ENCODE peak calls at places on chromosomes 3 and 15, in ten cellular contexts. W is GM13977, T is fibroblast of mammary gland, O is fibroblast of lung, H is neural crest cell, M is heart left ventricle, X is OCI-LY7, Z is PC-3, L is cardiac fibroblast, F is fibroblast of pulmonary artery. B is an unnamed sample.

GRCh38 chr3:104825116-104825515 is 541.6 kb upstream of the ALCAM start:
- DNase-seq in Z (no peak), O (peak), W (no peak), F (no peak), L (no peak), T (peak), H (no peak), M (no peak), X (no peak), B (peak)

GRCh38 chr15:72382146-72382545 is 6.3 kb upstream of the HEXA start:
- DNase-seq in F (peak), L (no peak), W (no peak), X (peak), M (no peak), O (no peak), T (no peak), H (no peak), Z (peak), B (no peak)

GRCh38 chr15:83107841-83108181 is 366 bp downstream of the TM6SF1 start:
- DNase-seq in M (no peak), L (no peak), T (no peak), W (no peak), X (peak), Z (no peak), O (no peak), H (no peak), F (no peak), B (no peak)

GRCh38 chr3:58398669-58399333 is 34.8 kb downstream of the PDHB start:
- DNase-seq in M (no peak), L (no peak), T (no peak), W (no peak), F (no peak), X (no peak), Z (no peak), H (no peak), O (no peak), B (no peak)

GRCh38 chr3:55235416-55235815 is 251.7 kb downstream of the WNT5A start:
- DNase-seq in X (no peak), L (no peak), W (no peak), M (no peak), T (no peak), H (no peak), O (no peak), Z (no peak), F (no peak), B (no peak)

GRCh38 chr3:10524270-10524669 is 18.9 kb upstream of the ATP2B2 start:
- DNase-seq in H (no peak), W (no peak), X (no peak), O (no peak), L (no peak), T (no peak), M (no peak), F (no peak), Z (no peak), B (no peak)

GRCh38 chr3:12993022-12993622 is 80.1 kb downstream of the IQSEC1 start:
- DNase-seq in M (no peak), O (no peak), T (no peak), L (no peak), H (no peak), F (no peak), X (no peak), W (no peak), Z (peak), B (no peak)

GRCh38 chr15:70584838-70585706 is 178.3 kb downstream of the UACA start:
- DNase-seq in H (peak), O (peak), F (no peak), L (no peak), Z (peak), W (peak), X (no peak), M (no peak), T (no peak), B (peak)

GRCh38 chr3:72259755-72260589 is 475.0 kb upstream of the PROK2 start:
- DNase-seq in M (no peak), H (no peak), T (peak), W (peak), O (no peak), L (peak), Z (no peak), F (no peak), X (no peak), B (no peak)

GRCh38 chr15:77720617-77721016 is 87.9 kb upstream of the LINGO1 start:
- DNase-seq in M (no peak), F (no peak), O (no peak), L (no peak), X (no peak), Z (no peak), W (no peak), T (no peak), H (no peak), B (peak)

GRCh38 chr3:124854027-124854426 is 33.1 kb downstream of the ITGB5 start:
- DNase-seq in Z (no peak), T (peak), O (peak), H (no peak), L (peak), F (no peak), M (no peak), W (no peak), X (no peak), B (no peak)

GRCh38 chr15:42108808-42109207 is 14.4 kb upstream of the PLA2G4D start:
- DNase-seq in L (no peak), W (no peak), F (no peak), H (no peak), O (no peak), T (no peak), Z (no peak), X (no peak), M (no peak), B (no peak)

GRCh38 chr3:128878556-128879124 is 780 bp upstream of the ACAD9 start:
- DNase-seq in L (peak), M (no peak), X (peak), Z (peak), W (peak), F (peak), H (no peak), T (peak), O (peak), B (no peak)

GRCh38 chr15:65887565-65887964 is 18.3 kb downstream of the RAB11A start:
- DNase-seq in T (no peak), L (no peak), H (no peak), M (no peak), O (no peak), X (no peak), Z (no peak), W (no peak), F (no peak), B (no peak)

GRCh38 chr3:12139111-12139511 is 19.6 kb downstream of the TIMP4 start:
- DNase-seq in Z (peak), F (peak), M (no peak), O (peak), X (peak), H (peak), W (no peak), L (peak), T (peak), B (peak)

GRCh38 chr15:55403531-55403930 is 4.6 kb downstream of the CCPG1 start:
- DNase-seq in L (peak), W (peak), X (peak), O (peak), M (no peak), Z (no peak), F (peak), T (peak), H (no peak), B (no peak)

GRCh38 chr3:48634661-48635221 is 520 bp downstream of the SLC26A6 start:
- DNase-seq in F (peak), O (peak), X (peak), Z (peak), M (peak), T (peak), H (peak), W (peak), L (peak), B (peak)

GRCh38 chr3:67863869-67864268 is 209.5 kb upstream of the SUCLG2 start:
- DNase-seq in O (peak), L (peak), W (no peak), F (no peak), H (no peak), X (peak), M (no peak), T (peak), Z (peak), B (no peak)

GRCh38 chr3:43755511-43756200 is 64.9 kb downstream of the ABHD5 start:
- DNase-seq in O (no peak), Z (no peak), F (no peak), M (no peak), W (no peak), L (no peak), T (no peak), H (no peak), X (no peak), B (no peak)

GRCh38 chr15:59933607-59934006 is 70.5 kb upstream of the FOXB1 start:
- DNase-seq in F (peak), H (no peak), M (no peak), O (no peak), X (no peak), Z (peak), W (no peak), L (no peak), T (no peak), B (no peak)

GRCh38 chr3:179200790-179201189 is 50.1 kb downstream of the KCNMB3 start:
- DNase-seq in W (no peak), X (no peak), F (no peak), H (no peak), T (no peak), M (no peak), L (no peak), O (no peak), Z (no peak), B (no peak)

GRCh38 chr3:153443961-153444360 is 281.9 kb downstream of the RAP2B start:
- DNase-seq in L (peak), T (peak), X (peak), Z (peak), M (no peak), O (peak), H (no peak), F (peak), W (no peak), B (no peak)

GRCh38 chr15:73991260-73991659 is 835 bp downstream of the STOML1 start:
- DNase-seq in T (peak), L (peak), O (peak), M (peak), Z (no peak), W (no peak), X (no peak), H (no peak), F (peak), B (no peak)

GRCh38 chr3:152556731-152557254 is 278.1 kb upstream of the P2RY1 start:
- DNase-seq in Z (peak), F (peak), L (peak), W (peak), M (no peak), T (peak), O (peak), X (no peak), H (no peak), B (no peak)

GRCh38 chr3:149494022-149494758 is 19.7 kb downstream of the TM4SF4 start:
- DNase-seq in M (peak), F (peak), L (peak), H (peak), T (peak), O (peak), Z (peak), W (peak), X (peak), B (peak)

GRCh38 chr15:60384052-60384451 is 13.7 kb downstream of the ANXA2 start:
- DNase-seq in T (peak), H (no peak), W (no peak), F (peak), O (peak), M (no peak), Z (no peak), L (peak), X (no peak), B (no peak)

GRCh38 chr3:39671600-39671999 is 137.8 kb upstream of the MYRIP start:
- DNase-seq in X (no peak), W (no peak), O (no peak), H (no peak), L (peak), T (peak), Z (no peak), M (no peak), F (peak), B (no peak)

GRCh38 chr15:43134157-43134637 is 811 bp downstream of the TMEM62 start:
- DNase-seq in W (peak), O (no peak), F (no peak), Z (peak), L (no peak), T (no peak), H (no peak), X (peak), M (no peak), B (no peak)

GRCh38 chr3:45940004-45940780 is 3.1 kb upstream of the CXCR6 start:
- DNase-seq in X (no peak), F (no peak), M (peak), W (no peak), L (no peak), Z (no peak), T (no peak), O (no peak), H (no peak), B (no peak)

GRCh38 chr3:70823622-70824021 is 511.2 kb upstream of the MDFIC2 start:
- DNase-seq in F (no peak), L (no peak), X (no peak), H (no peak), Z (no peak), M (no peak), W (no peak), O (no peak), T (no peak), B (no peak)

GRCh38 chr3:21216598-21216997 is 534.4 kb downstream of the ZNF385D start:
- DNase-seq in H (no peak), W (no peak), X (no peak), O (peak), L (peak), Z (peak), M (no peak), F (peak), T (peak), B (no peak)
- TF ChIP-seq CTCF in H (peak), W (peak), X (peak), O (peak), L (peak), Z (peak), M (peak), F (peak), T (peak), B (peak)

GRCh38 chr15:88897456-88898194 is 2.3 kb upstream of the HAPLN3 start:
- DNase-seq in T (peak), H (peak), O (peak), X (peak), Z (peak), L (peak), M (peak), F (peak), W (no peak), B (peak)
- TF ChIP-seq CTCF in T (peak), H (peak), O (peak), X (peak), Z (peak), L (peak), M (peak), F (peak), W (peak), B (no peak)

GRCh38 chr3:14915636-14916222 is 31.7 kb upstream of the NR2C2 start:
- DNase-seq in T (no peak), X (peak), Z (no peak), L (peak), M (no peak), F (no peak), O (no peak), H (no peak), W (no peak), B (no peak)
- TF ChIP-seq CTCF in T (no peak), X (peak), Z (peak), L (peak), M (peak), F (no peak), O (peak), H (no peak), W (peak), B (no peak)

DNA sequence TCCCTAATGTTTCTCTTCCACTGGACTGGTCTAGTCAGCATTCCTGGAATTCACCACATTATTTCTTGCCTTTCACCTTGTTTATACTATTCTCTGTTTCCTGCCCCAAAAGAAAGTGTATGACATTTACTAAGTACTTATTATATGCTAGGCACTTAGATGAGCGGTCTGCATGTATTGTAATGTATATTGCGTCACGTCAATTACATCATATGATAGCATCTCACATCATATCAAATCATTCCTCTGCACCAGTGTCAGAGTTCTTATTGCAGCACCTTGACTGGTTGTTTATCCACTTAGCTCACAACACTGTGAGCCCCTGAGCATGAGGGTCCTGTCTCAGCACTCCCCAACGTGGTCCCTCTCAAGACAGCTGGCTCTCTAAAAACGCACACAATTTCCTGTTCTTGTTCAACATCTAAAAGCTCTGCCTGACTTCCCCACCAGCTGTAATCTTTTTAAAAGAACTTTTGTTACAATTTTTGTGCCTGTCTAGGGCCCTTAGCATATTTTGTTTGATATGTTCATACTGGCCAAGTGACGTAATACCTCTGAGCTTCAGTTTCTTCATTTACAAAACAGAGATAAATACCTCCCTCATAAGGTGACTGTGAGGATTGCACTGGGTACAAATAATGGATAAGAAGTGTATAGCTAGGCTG is 58.8 kb downstream of the ARHGAP31 start:
- DNase-seq in W (no peak), Z (peak), O (peak), L (peak), X (peak), H (no peak), M (no peak), T (peak), F (peak), B (no peak)
- TF ChIP-seq CTCF in W (peak), Z (peak), O (peak), L (peak), X (peak), H (no peak), M (peak), T (peak), F (peak), B (no peak)

DNA sequence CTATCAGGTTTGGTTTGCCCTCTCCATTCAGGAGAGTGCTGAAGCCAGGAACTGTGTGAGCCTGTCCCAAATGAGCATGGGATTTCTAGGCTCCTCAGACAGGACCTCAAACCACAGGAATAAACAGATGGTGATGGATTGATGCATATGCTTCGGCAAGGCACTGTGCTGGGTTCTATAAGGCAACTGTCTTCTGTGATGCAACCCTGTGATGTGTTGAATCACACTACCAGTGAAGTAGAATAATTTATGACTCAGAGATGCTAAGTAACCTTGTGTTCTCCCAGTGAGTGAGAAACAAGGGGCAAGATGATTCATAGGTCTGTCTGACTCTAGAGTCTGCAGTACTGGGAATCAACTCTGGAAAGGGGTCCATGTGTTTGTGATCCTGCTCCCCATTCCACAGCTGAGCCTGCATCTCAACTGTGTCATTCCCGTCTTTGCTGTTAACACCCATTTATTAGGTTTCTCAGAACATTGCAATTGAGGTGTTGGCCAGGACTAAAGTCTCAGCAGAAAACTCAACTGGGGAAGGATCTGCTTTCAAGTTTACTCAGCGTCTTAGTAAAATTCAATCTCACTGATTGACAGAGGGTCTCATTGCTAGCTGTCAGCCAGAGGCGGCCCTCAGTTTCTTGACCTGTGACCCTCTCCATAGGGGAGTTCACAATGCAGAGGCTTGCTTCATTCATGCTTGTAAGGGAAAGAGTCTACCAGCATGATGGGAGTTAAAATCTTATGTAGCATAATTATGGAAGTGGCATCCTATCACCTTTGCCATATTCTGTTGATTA is 510.1 kb upstream of the CFAP20DC start:
- DNase-seq in H (no peak), T (peak), M (no peak), W (no peak), L (peak), Z (peak), O (peak), X (no peak), F (peak), B (no peak)
- TF ChIP-seq CTCF in H (no peak), T (no peak), M (no peak), W (no peak), L (peak), Z (no peak), O (no peak), X (no peak), F (no peak), B (no peak)

B was measured in glutamatergic neuron.